ENCODE peak calls at places on chromosome 18, in eight cellular contexts. One of them, this sample, is unnamed.

GRCh38 chr18:79588636-79589481 is 90.7 kb upstream of the CTDP1 start:
- DNase-seq in GM12892: no peak
- DNase-seq in K562: no peak
- DNase-seq in HepG2: peak
- DNase-seq in GM12878: no peak
- DNase-seq in prostate gland: peak
- DNase-seq in stomach: peak
- DNase-seq in transverse colon: peak
- DNase-seq in this sample: peak

GRCh38 chr18:31596081-31596872 is 4.6 kb downstream of the TTR start:
- DNase-seq in K562: no peak
- DNase-seq in stomach: no peak
- DNase-seq in transverse colon: no peak
- DNase-seq in HepG2: peak
- DNase-seq in GM12878: no peak
- DNase-seq in GM12892: no peak
- DNase-seq in prostate gland: no peak
- DNase-seq in this sample: no peak

GRCh38 chr18:12287684-12288405 is 20.2 kb upstream of the TUBB6 start:
- DNase-seq in GM12892: no peak
- DNase-seq in K562: peak
- DNase-seq in GM12878: no peak
- DNase-seq in prostate gland: peak
- DNase-seq in HepG2: peak
- DNase-seq in transverse colon: peak
- DNase-seq in stomach: peak
- DNase-seq in this sample: no peak

GRCh38 chr18:29892960-29893558 is 1149.5 kb downstream of the DSC3 start:
- DNase-seq in GM12892: no peak
- DNase-seq in HepG2: no peak
- DNase-seq in prostate gland: no peak
- DNase-seq in GM12878: no peak
- DNase-seq in K562: peak
- DNase-seq in transverse colon: no peak
- DNase-seq in stomach: no peak
- DNase-seq in this sample: no peak

GRCh38 chr18:41128545-41128944 is 826.5 kb upstream of the PIK3C3 start:
- DNase-seq in stomach: no peak
- DNase-seq in HepG2: no peak
- DNase-seq in GM12892: no peak
- DNase-seq in GM12878: no peak
- DNase-seq in K562: no peak
- DNase-seq in prostate gland: no peak
- DNase-seq in transverse colon: no peak
- DNase-seq in this sample: no peak

GRCh38 chr18:57054891-57055290 is 92.0 kb upstream of the BOD1L2 start:
- DNase-seq in GM12878: no peak
- DNase-seq in K562: no peak
- DNase-seq in transverse colon: no peak
- DNase-seq in HepG2: no peak
- DNase-seq in prostate gland: no peak
- DNase-seq in stomach: no peak
- DNase-seq in GM12892: no peak
- DNase-seq in this sample: no peak

GRCh38 chr18:51330739-51331138 is 133.3 kb upstream of the MEX3C start:
- DNase-seq in transverse colon: no peak
- DNase-seq in HepG2: no peak
- DNase-seq in stomach: no peak
- DNase-seq in GM12878: no peak
- DNase-seq in GM12892: no peak
- DNase-seq in prostate gland: no peak
- DNase-seq in K562: no peak
- DNase-seq in this sample: no peak

GRCh38 chr18:13379062-13379800 is 160.7 kb downstream of the LDLRAD4 start:
- DNase-seq in stomach: no peak
- DNase-seq in GM12878: no peak
- DNase-seq in HepG2: no peak
- DNase-seq in K562: no peak
- DNase-seq in GM12892: no peak
- DNase-seq in prostate gland: no peak
- DNase-seq in transverse colon: no peak
- DNase-seq in this sample: no peak

DNA sequence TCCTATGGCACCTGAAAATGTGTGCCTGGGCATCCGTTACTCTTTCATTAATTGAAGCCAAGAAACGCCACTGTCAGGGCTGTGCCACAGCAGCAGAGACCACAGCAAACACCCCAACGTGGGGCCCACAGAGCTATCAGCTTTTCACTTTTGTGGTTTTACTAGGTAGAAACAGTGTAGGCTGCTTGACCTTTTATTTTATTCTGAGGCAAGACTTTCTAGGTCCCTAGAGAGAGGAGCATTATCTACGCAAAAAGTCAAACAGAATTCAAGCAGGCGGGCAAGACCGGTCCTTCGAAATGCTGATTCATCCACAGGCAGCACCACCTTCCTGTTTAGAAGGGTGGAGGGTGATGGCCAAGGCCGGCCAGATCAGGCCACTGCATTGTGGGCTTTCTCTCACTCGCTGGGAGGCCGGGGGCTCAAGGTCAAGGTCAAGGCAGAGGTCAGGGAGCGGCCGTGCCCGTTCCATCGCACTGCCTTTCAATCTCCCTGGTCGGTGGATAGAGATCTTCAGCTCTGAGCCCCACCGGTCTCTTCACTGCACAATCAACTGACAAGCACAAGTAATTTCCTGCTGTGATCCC is 573.0 kb downstream of the GALR1 start:
- DNase-seq in stomach: no peak
- DNase-seq in transverse colon: no peak
- DNase-seq in HepG2: no peak
- DNase-seq in K562: no peak
- DNase-seq in prostate gland: no peak
- DNase-seq in GM12892: no peak
- DNase-seq in GM12878: no peak
- DNase-seq in this sample: no peak
- TF ChIP-seq POLR2AphosphoS5 in stomach: no peak
- TF ChIP-seq POLR2AphosphoS5 in transverse colon: no peak
- TF ChIP-seq POLR2AphosphoS5 in HepG2: no peak
- TF ChIP-seq POLR2AphosphoS5 in K562: no peak
- TF ChIP-seq POLR2AphosphoS5 in prostate gland: no peak
- TF ChIP-seq POLR2AphosphoS5 in GM12892: no peak
- TF ChIP-seq POLR2AphosphoS5 in GM12878: no peak
- TF ChIP-seq POLR2AphosphoS5 in this sample: no peak

DNA sequence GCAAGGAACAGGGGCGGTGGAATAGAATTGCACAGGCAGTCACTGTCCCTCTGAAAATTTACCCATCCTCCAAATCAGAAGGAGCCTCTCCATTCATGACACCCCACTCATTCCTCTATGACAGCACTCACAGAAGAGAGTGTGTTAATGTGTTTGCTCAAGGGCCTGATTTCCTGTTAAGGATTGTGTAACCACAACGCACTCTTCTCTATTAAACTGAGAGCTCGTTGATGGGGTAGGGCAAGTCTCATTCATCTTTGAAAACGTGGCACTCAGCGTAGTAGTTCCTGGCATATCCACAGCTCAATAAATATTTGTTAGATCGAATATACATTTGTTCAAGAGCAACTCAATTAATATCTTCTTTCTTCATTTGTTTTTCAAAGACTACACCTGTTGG is 106.4 kb downstream of the VAPA start:
- DNase-seq in K562: no peak
- DNase-seq in HepG2: no peak
- DNase-seq in stomach: no peak
- DNase-seq in prostate gland: peak
- DNase-seq in GM12878: no peak
- DNase-seq in GM12892: no peak
- DNase-seq in transverse colon: no peak
- DNase-seq in this sample: no peak
- TF ChIP-seq POLR2A in K562: no peak
- TF ChIP-seq POLR2A in HepG2: no peak
- TF ChIP-seq POLR2A in stomach: no peak
- TF ChIP-seq POLR2A in prostate gland: no peak
- TF ChIP-seq POLR2A in GM12878: no peak
- TF ChIP-seq POLR2A in GM12892: no peak
- TF ChIP-seq POLR2A in transverse colon: no peak
- TF ChIP-seq POLR2A in this sample: no peak

GRCh38 chr18:9147440-9148238 is 11.1 kb downstream of the ANKRD12 start:
- DNase-seq in stomach: no peak
- DNase-seq in GM12892: no peak
- DNase-seq in transverse colon: peak
- DNase-seq in HepG2: peak
- DNase-seq in K562: no peak
- DNase-seq in GM12878: peak
- DNase-seq in prostate gland: peak
- DNase-seq in this sample: no peak
- TF ChIP-seq POLR2AphosphoS5 in stomach: no peak
- TF ChIP-seq POLR2AphosphoS5 in GM12892: no peak
- TF ChIP-seq POLR2AphosphoS5 in transverse colon: peak
- TF ChIP-seq POLR2AphosphoS5 in HepG2: no peak
- TF ChIP-seq POLR2AphosphoS5 in K562: no peak
- TF ChIP-seq POLR2AphosphoS5 in GM12878: no peak
- TF ChIP-seq POLR2AphosphoS5 in prostate gland: peak
- TF ChIP-seq POLR2AphosphoS5 in this sample: peak

GRCh38 chr18:48488388-48488850 is 50.4 kb upstream of the CTIF start:
- DNase-seq in GM12892: no peak
- DNase-seq in K562: no peak
- DNase-seq in prostate gland: peak
- DNase-seq in GM12878: no peak
- DNase-seq in stomach: peak
- DNase-seq in transverse colon: peak
- DNase-seq in HepG2: peak
- DNase-seq in this sample: no peak
- TF ChIP-seq POLR2A in GM12892: no peak
- TF ChIP-seq POLR2A in K562: no peak
- TF ChIP-seq POLR2A in prostate gland: no peak
- TF ChIP-seq POLR2A in GM12878: no peak
- TF ChIP-seq POLR2A in stomach: no peak
- TF ChIP-seq POLR2A in transverse colon: no peak
- TF ChIP-seq POLR2A in HepG2: no peak
- TF ChIP-seq POLR2A in this sample: no peak

GRCh38 chr18:55405655-55406373 is 182.2 kb downstream of the TCF4 start:
- DNase-seq in prostate gland: peak
- DNase-seq in transverse colon: peak
- DNase-seq in GM12892: no peak
- DNase-seq in stomach: peak
- DNase-seq in GM12878: no peak
- DNase-seq in HepG2: no peak
- DNase-seq in K562: peak
- DNase-seq in this sample: no peak
- TF ChIP-seq POLR2AphosphoS5 in prostate gland: peak
- TF ChIP-seq POLR2AphosphoS5 in transverse colon: peak
- TF ChIP-seq POLR2AphosphoS5 in GM12892: no peak
- TF ChIP-seq POLR2AphosphoS5 in stomach: no peak
- TF ChIP-seq POLR2AphosphoS5 in GM12878: no peak
- TF ChIP-seq POLR2AphosphoS5 in HepG2: no peak
- TF ChIP-seq POLR2AphosphoS5 in K562: no peak
- TF ChIP-seq POLR2AphosphoS5 in this sample: peak

GRCh38 chr18:35076126-35076525 is 34.9 kb downstream of the MAPRE2 start:
- DNase-seq in GM12878: no peak
- DNase-seq in stomach: no peak
- DNase-seq in GM12892: no peak
- DNase-seq in HepG2: no peak
- DNase-seq in prostate gland: no peak
- DNase-seq in transverse colon: no peak
- DNase-seq in K562: no peak
- DNase-seq in this sample: no peak

GRCh38 chr18:35075132-35075531 is 33.9 kb downstream of the MAPRE2 start:
- DNase-seq in K562: no peak
- DNase-seq in GM12892: no peak
- DNase-seq in stomach: no peak
- DNase-seq in prostate gland: no peak
- DNase-seq in transverse colon: no peak
- DNase-seq in GM12878: no peak
- DNase-seq in HepG2: no peak
- DNase-seq in this sample: no peak

GRCh38 chr18:35076556-35076955 is 35.3 kb downstream of the MAPRE2 start:
- DNase-seq in transverse colon: no peak
- DNase-seq in K562: no peak
- DNase-seq in stomach: no peak
- DNase-seq in GM12878: no peak
- DNase-seq in GM12892: no peak
- DNase-seq in prostate gland: no peak
- DNase-seq in HepG2: no peak
- DNase-seq in this sample: no peak

GRCh38 chr18:35080058-35080457 is 38.8 kb downstream of the MAPRE2 start:
- DNase-seq in prostate gland: no peak
- DNase-seq in HepG2: no peak
- DNase-seq in stomach: no peak
- DNase-seq in GM12878: no peak
- DNase-seq in K562: no peak
- DNase-seq in GM12892: no peak
- DNase-seq in transverse colon: no peak
- DNase-seq in this sample: no peak

DNA sequence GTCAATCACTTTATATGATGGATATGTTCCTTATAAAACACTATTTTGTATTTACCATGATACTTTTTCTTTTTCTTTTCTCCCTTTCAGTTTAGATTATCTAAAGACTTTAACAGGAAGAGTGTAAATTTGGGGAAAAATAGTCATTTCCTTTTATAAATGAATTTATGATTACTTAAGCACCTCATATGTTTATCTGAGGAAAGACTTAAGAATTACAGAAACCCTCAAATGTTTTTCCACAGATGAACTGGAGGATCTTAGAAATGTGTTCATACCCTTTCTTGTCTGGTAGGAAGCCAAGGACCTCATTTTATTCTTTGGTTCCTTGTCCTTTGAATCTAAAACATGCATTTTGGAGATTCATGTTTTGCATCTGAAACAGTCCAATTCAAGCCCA is 36.7 kb downstream of the MAPRE2 start:
- DNase-seq in prostate gland: no peak
- DNase-seq in GM12892: no peak
- DNase-seq in GM12878: no peak
- DNase-seq in HepG2: no peak
- DNase-seq in transverse colon: no peak
- DNase-seq in stomach: no peak
- DNase-seq in K562: no peak
- DNase-seq in this sample: no peak
- TF ChIP-seq POLR2A in prostate gland: no peak
- TF ChIP-seq POLR2A in GM12892: no peak
- TF ChIP-seq POLR2A in GM12878: no peak
- TF ChIP-seq POLR2A in HepG2: no peak
- TF ChIP-seq POLR2A in transverse colon: no peak
- TF ChIP-seq POLR2A in stomach: no peak
- TF ChIP-seq POLR2A in K562: no peak
- TF ChIP-seq POLR2A in this sample: no peak

GRCh38 chr18:46433121-46433826 is 223.7 kb downstream of the LOXHD1 start:
- DNase-seq in K562: peak
- DNase-seq in prostate gland: no peak
- DNase-seq in stomach: no peak
- DNase-seq in transverse colon: no peak
- DNase-seq in HepG2: no peak
- DNase-seq in GM12892: no peak
- DNase-seq in GM12878: no peak
- DNase-seq in this sample: no peak
- TF ChIP-seq POLR2AphosphoS5 in K562: no peak
- TF ChIP-seq POLR2AphosphoS5 in prostate gland: no peak
- TF ChIP-seq POLR2AphosphoS5 in stomach: no peak
- TF ChIP-seq POLR2AphosphoS5 in transverse colon: no peak
- TF ChIP-seq POLR2AphosphoS5 in HepG2: no peak
- TF ChIP-seq POLR2AphosphoS5 in GM12892: no peak
- TF ChIP-seq POLR2AphosphoS5 in GM12878: no peak
- TF ChIP-seq POLR2AphosphoS5 in this sample: no peak

This sample was measured in esophagus muscularis mucosa.